ENCODE peak calls at places on chromosomes 11 and 22, in nine cellular contexts. L is AG04450, A is GM10248, M is NCI-H1436, I is memory B cell, K is SK-MEL-5, V is EL, Z is foreskin keratinocyte, G is HEK293T. X is an unnamed sample.

GRCh38 chr22:44686873-44687600 is 15.0 kb upstream of the PRR5 start:
- DNase-seq in K (peak; percentile 89), I (no peak), Z (no peak), L (no peak), M (no peak), A (no peak), G (no peak), V (peak; percentile 29), X (no peak)

GRCh38 chr22:31228425-31228824 is 16.3 kb downstream of the LIMK2 start:
- DNase-seq in M (no peak), I (no peak), A (no peak), L (no peak), V (no peak), Z (no peak), K (no peak), G (no peak), X (no peak)

GRCh38 chr22:43182118-43182517 is 4.8 kb downstream of the TTLL12 start:
- DNase-seq in K (no peak), M (no peak), A (no peak), I (no peak), L (no peak), G (no peak), V (no peak), Z (no peak), X (no peak)

GRCh38 chr22:38706101-38706884 is 549 bp downstream of the GTPBP1 start:
- DNase-seq in L (no peak), G (peak; percentile 39), V (peak; percentile 37), K (no peak), I (peak; percentile 46), M (no peak), Z (no peak), A (no peak), X (no peak)

GRCh38 chr22:32650553-32651345 is 150.8 kb upstream of the TIMP3 start:
- DNase-seq in K (no peak), I (no peak), G (no peak), M (no peak), V (peak; percentile 57), A (no peak), L (no peak), Z (no peak), X (no peak)

GRCh38 chr11:11531127-11531526 is 90.7 kb downstream of the GALNT18 start:
- DNase-seq in V (no peak), G (no peak), K (no peak), I (no peak), L (no peak), M (no peak), Z (no peak), A (no peak), X (no peak)

GRCh38 chr11:114953039-114953438 is 274.7 kb downstream of the NXPE2 start:
- DNase-seq in V (no peak), A (no peak), Z (no peak), L (no peak), G (peak; percentile 49), K (peak; percentile 13), M (peak; percentile 4), I (no peak), X (no peak)

GRCh38 chr11:129023968-129024676 is 81.5 kb upstream of the TP53AIP1 start:
- DNase-seq in G (peak; percentile 31), I (no peak), A (no peak), L (no peak), K (no peak), M (no peak), Z (peak; percentile 54), V (no peak), X (no peak)

GRCh38 chr11:61969391-61969758 is 1.9 kb upstream of the FTH1 start:
- DNase-seq in G (no peak), L (no peak), A (no peak), Z (no peak), K (no peak), I (no peak), V (no peak), M (no peak), X (no peak)

X was measured in activated B cell treated with CpG ODN at 0.5 μM for 24 hours.